ENCODE peak calls at places on chromosomes 3 and 15, in five cellular contexts. One of them, this sample, is unnamed.
A peak's percentile ranks its signal among the peaks of the same experiment; 100 is the strongest.

GRCh38 chr3:111151438-111151837 is 79.8 kb downstream of the NECTIN3 start:
- DNase-seq in BJ: no peak
- DNase-seq in small intestine: no peak
- DNase-seq in HFF-Myc: peak; percentile 12
- DNase-seq in fibroblast of mammary gland: peak; percentile 76
- DNase-seq in this sample: peak; percentile 40

GRCh38 chr3:9552252-9552999 is 1.2 kb downstream of the LHFPL4 start:
- DNase-seq in fibroblast of mammary gland: peak; percentile 45
- DNase-seq in small intestine: peak; percentile 26
- DNase-seq in HFF-Myc: peak; percentile 27
- DNase-seq in BJ: no peak
- DNase-seq in this sample: peak; percentile 32

GRCh38 chr15:76058714-76059319 is 968 bp upstream of the TMEM266 start:
- DNase-seq in HFF-Myc: no peak
- DNase-seq in small intestine: no peak
- DNase-seq in fibroblast of mammary gland: peak; percentile 10
- DNase-seq in BJ: no peak
- DNase-seq in this sample: no peak

GRCh38 chr15:78146437-78147154 is 2.6 kb upstream of the IDH3A start:
- DNase-seq in small intestine: peak; percentile 41
- DNase-seq in fibroblast of mammary gland: peak; percentile 15
- DNase-seq in HFF-Myc: no peak
- DNase-seq in BJ: no peak
- DNase-seq in this sample: no peak

GRCh38 chr3:20141306-20141705 is 44.7 kb downstream of the SGO1 start:
- DNase-seq in fibroblast of mammary gland: peak; percentile 23
- DNase-seq in HFF-Myc: no peak
- DNase-seq in BJ: no peak
- DNase-seq in small intestine: no peak
- DNase-seq in this sample: no peak

GRCh38 chr15:45703670-45704328 is 69.0 kb downstream of the SQOR start:
- DNase-seq in BJ: no peak
- DNase-seq in fibroblast of mammary gland: no peak
- DNase-seq in small intestine: no peak
- DNase-seq in HFF-Myc: no peak
- DNase-seq in this sample: no peak

GRCh38 chr3:113240841-113241240 is 29.5 kb downstream of the BOC start:
- DNase-seq in small intestine: no peak
- DNase-seq in fibroblast of mammary gland: no peak
- DNase-seq in HFF-Myc: no peak
- DNase-seq in BJ: no peak
- DNase-seq in this sample: no peak

GRCh38 chr3:195120199-195120556 is 150.8 kb downstream of the XXYLT1 start:
- DNase-seq in small intestine: no peak
- DNase-seq in HFF-Myc: no peak
- DNase-seq in BJ: no peak
- DNase-seq in fibroblast of mammary gland: no peak
- DNase-seq in this sample: no peak

GRCh38 chr3:4678320-4678719 is 185.2 kb downstream of the ITPR1 start:
- DNase-seq in fibroblast of mammary gland: no peak
- DNase-seq in BJ: no peak
- DNase-seq in small intestine: no peak
- DNase-seq in HFF-Myc: no peak
- DNase-seq in this sample: no peak

GRCh38 chr15:95247068-95247984 is 1016.0 kb downstream of the MCTP2 start:
- DNase-seq in HFF-Myc: peak; percentile 93
- DNase-seq in fibroblast of mammary gland: peak; percentile 96
- DNase-seq in small intestine: no peak
- DNase-seq in BJ: peak; percentile 85
- DNase-seq in this sample: peak; percentile 90

GRCh38 chr3:36736327-36736726 is 28.0 kb downstream of the DCLK3 start:
- DNase-seq in small intestine: no peak
- DNase-seq in BJ: no peak
- DNase-seq in HFF-Myc: no peak
- DNase-seq in fibroblast of mammary gland: no peak
- DNase-seq in this sample: no peak

GRCh38 chr3:62567097-62568021 is 194.0 kb upstream of the FEZF2 start:
- DNase-seq in HFF-Myc: peak; percentile 41
- DNase-seq in small intestine: no peak
- DNase-seq in BJ: peak; percentile 37
- DNase-seq in fibroblast of mammary gland: peak; percentile 91
- DNase-seq in this sample: peak; percentile 68

GRCh38 chr3:42751609-42752008 is 21.4 kb downstream of the CCDC13 start:
- DNase-seq in small intestine: no peak
- DNase-seq in HFF-Myc: no peak
- DNase-seq in fibroblast of mammary gland: no peak
- DNase-seq in BJ: no peak
- DNase-seq in this sample: no peak

GRCh38 chr3:193174137-193174536 is 66.9 kb upstream of the PLAAT1 start:
- DNase-seq in small intestine: no peak
- DNase-seq in HFF-Myc: no peak
- DNase-seq in BJ: no peak
- DNase-seq in fibroblast of mammary gland: no peak
- DNase-seq in this sample: no peak

GRCh38 chr3:129620828-129621605 is 14.5 kb upstream of the PLXND1 start:
- DNase-seq in fibroblast of mammary gland: no peak
- DNase-seq in HFF-Myc: no peak
- DNase-seq in BJ: no peak
- DNase-seq in small intestine: no peak
- DNase-seq in this sample: no peak

GRCh38 chr15:63981596-63982320 is 64.5 kb downstream of the DAPK2 start:
- DNase-seq in fibroblast of mammary gland: no peak
- DNase-seq in BJ: no peak
- DNase-seq in small intestine: no peak
- DNase-seq in HFF-Myc: no peak
- DNase-seq in this sample: no peak

GRCh38 chr3:120684896-120685295 is 2.9 kb upstream of the HGD start:
- DNase-seq in HFF-Myc: no peak
- DNase-seq in BJ: no peak
- DNase-seq in small intestine: no peak
- DNase-seq in fibroblast of mammary gland: no peak
- DNase-seq in this sample: no peak

GRCh38 chr3:11238880-11239279 is 33.3 kb upstream of the ATG7 start:
- DNase-seq in HFF-Myc: peak; percentile 77
- DNase-seq in small intestine: no peak
- DNase-seq in fibroblast of mammary gland: peak; percentile 93
- DNase-seq in BJ: peak; percentile 80
- DNase-seq in this sample: peak; percentile 93

GRCh38 chr3:180421711-180422110 is 180.3 kb upstream of the TTC14 start:
- DNase-seq in HFF-Myc: no peak
- DNase-seq in BJ: no peak
- DNase-seq in small intestine: no peak
- DNase-seq in fibroblast of mammary gland: peak; percentile 23
- DNase-seq in this sample: no peak

GRCh38 chr15:59339252-59339672 is 33.4 kb downstream of the MYO1E start:
- DNase-seq in fibroblast of mammary gland: peak; percentile 95
- DNase-seq in HFF-Myc: no peak
- DNase-seq in small intestine: no peak
- DNase-seq in BJ: no peak
- DNase-seq in this sample: no peak

GRCh38 chr3:55476515-55476914 is 10.6 kb downstream of the WNT5A start:
- DNase-seq in HFF-Myc: no peak
- DNase-seq in small intestine: no peak
- DNase-seq in fibroblast of mammary gland: peak; percentile 90
- DNase-seq in BJ: peak; percentile 66
- DNase-seq in this sample: peak; percentile 95

GRCh38 chr3:197801801-197802504 is 10.9 kb downstream of the LRCH3 start:
- DNase-seq in fibroblast of mammary gland: peak; percentile 53
- DNase-seq in BJ: peak; percentile 39
- DNase-seq in small intestine: peak; percentile 35
- DNase-seq in HFF-Myc: no peak
- DNase-seq in this sample: no peak

GRCh38 chr3:53606793-53607192 is 112.4 kb downstream of the CACNA1D start:
- DNase-seq in small intestine: no peak
- DNase-seq in fibroblast of mammary gland: no peak
- DNase-seq in HFF-Myc: no peak
- DNase-seq in BJ: no peak
- DNase-seq in this sample: no peak

GRCh38 chr15:88788036-88788435 is 15.2 kb upstream of the ACAN start:
- DNase-seq in fibroblast of mammary gland: no peak
- DNase-seq in small intestine: no peak
- DNase-seq in HFF-Myc: no peak
- DNase-seq in BJ: no peak
- DNase-seq in this sample: no peak

GRCh38 chr15:41788262-41788661 is 14.0 kb downstream of the MAPKBP1 start:
- DNase-seq in BJ: no peak
- DNase-seq in HFF-Myc: no peak
- DNase-seq in small intestine: no peak
- DNase-seq in fibroblast of mammary gland: no peak
- DNase-seq in this sample: no peak

GRCh38 chr3:115626006-115626409 is 2.7 kb downstream of the GAP43 start:
- DNase-seq in HFF-Myc: no peak
- DNase-seq in fibroblast of mammary gland: no peak
- DNase-seq in BJ: no peak
- DNase-seq in small intestine: no peak
- DNase-seq in this sample: no peak

GRCh38 chr15:69624816-69625215 is 172.2 kb downstream of the RPLP1 start:
- DNase-seq in BJ: no peak
- DNase-seq in fibroblast of mammary gland: no peak
- DNase-seq in small intestine: no peak
- DNase-seq in HFF-Myc: no peak
- DNase-seq in this sample: no peak

GRCh38 chr3:183878071-183878470 is 6.6 kb downstream of the PARL start:
- DNase-seq in BJ: no peak
- DNase-seq in small intestine: no peak
- DNase-seq in fibroblast of mammary gland: no peak
- DNase-seq in HFF-Myc: no peak
- DNase-seq in this sample: no peak

GRCh38 chr3:69239063-69239462 is 116.7 kb upstream of the LMOD3 start:
- DNase-seq in fibroblast of mammary gland: no peak
- DNase-seq in HFF-Myc: no peak
- DNase-seq in small intestine: no peak
- DNase-seq in BJ: no peak
- DNase-seq in this sample: no peak

GRCh38 chr3:69232447-69232846 is 110.1 kb upstream of the LMOD3 start:
- DNase-seq in small intestine: no peak
- DNase-seq in BJ: no peak
- DNase-seq in HFF-Myc: no peak
- DNase-seq in fibroblast of mammary gland: no peak
- DNase-seq in this sample: no peak

GRCh38 chr3:69241769-69242168 is 119.4 kb upstream of the LMOD3 start:
- DNase-seq in small intestine: no peak
- DNase-seq in BJ: no peak
- DNase-seq in fibroblast of mammary gland: no peak
- DNase-seq in HFF-Myc: no peak
- DNase-seq in this sample: no peak

GRCh38 chr3:69240651-69241578 is 118.5 kb upstream of the LMOD3 start:
- DNase-seq in small intestine: no peak
- DNase-seq in fibroblast of mammary gland: no peak
- DNase-seq in HFF-Myc: no peak
- DNase-seq in BJ: no peak
- DNase-seq in this sample: no peak

GRCh38 chr3:69236808-69237707 is 114.7 kb upstream of the LMOD3 start:
- DNase-seq in fibroblast of mammary gland: no peak
- DNase-seq in BJ: no peak
- DNase-seq in small intestine: peak; percentile 34
- DNase-seq in HFF-Myc: no peak
- DNase-seq in this sample: no peak
- H3K4me3 ChIP-seq in fibroblast of mammary gland: no peak overlapping the region
- H3K4me3 ChIP-seq in BJ: no peak overlapping the region
- H3K4me3 ChIP-seq in small intestine: peak overlapping the region; percentile 3
- H3K4me3 ChIP-seq in HFF-Myc: no peak overlapping the region
- H3K4me3 ChIP-seq in this sample: no peak overlapping the region

GRCh38 chr15:77060560-77060959 is 10.3 kb downstream of the TSPAN3 start:
- DNase-seq in fibroblast of mammary gland: peak; percentile 76
- DNase-seq in HFF-Myc: no peak
- DNase-seq in BJ: no peak
- DNase-seq in small intestine: no peak
- DNase-seq in this sample: no peak

GRCh38 chr15:77066961-77067690 is 3.8 kb downstream of the TSPAN3 start:
- DNase-seq in small intestine: peak; percentile 97
- DNase-seq in HFF-Myc: no peak
- DNase-seq in BJ: no peak
- DNase-seq in fibroblast of mammary gland: no peak
- DNase-seq in this sample: no peak

GRCh38 chr15:77064539-77065308 is 6.2 kb downstream of the TSPAN3 start:
- DNase-seq in HFF-Myc: no peak
- DNase-seq in fibroblast of mammary gland: peak; percentile 73
- DNase-seq in BJ: no peak
- DNase-seq in small intestine: peak; percentile 56
- DNase-seq in this sample: no peak

GRCh38 chr15:77063249-77063648 is 7.7 kb downstream of the TSPAN3 start:
- DNase-seq in HFF-Myc: no peak
- DNase-seq in fibroblast of mammary gland: no peak
- DNase-seq in BJ: no peak
- DNase-seq in small intestine: no peak
- DNase-seq in this sample: no peak

GRCh38 chr15:77064118-77064517 is 6.8 kb downstream of the TSPAN3 start:
- DNase-seq in small intestine: no peak
- DNase-seq in HFF-Myc: no peak
- DNase-seq in BJ: no peak
- DNase-seq in fibroblast of mammary gland: no peak
- DNase-seq in this sample: no peak
- H3K4me3 ChIP-seq in small intestine: no peak overlapping the region
- H3K4me3 ChIP-seq in HFF-Myc: no peak overlapping the region
- H3K4me3 ChIP-seq in BJ: no peak overlapping the region
- H3K4me3 ChIP-seq in fibroblast of mammary gland: no peak overlapping the region
- H3K4me3 ChIP-seq in this sample: no peak overlapping the region

DNA sequence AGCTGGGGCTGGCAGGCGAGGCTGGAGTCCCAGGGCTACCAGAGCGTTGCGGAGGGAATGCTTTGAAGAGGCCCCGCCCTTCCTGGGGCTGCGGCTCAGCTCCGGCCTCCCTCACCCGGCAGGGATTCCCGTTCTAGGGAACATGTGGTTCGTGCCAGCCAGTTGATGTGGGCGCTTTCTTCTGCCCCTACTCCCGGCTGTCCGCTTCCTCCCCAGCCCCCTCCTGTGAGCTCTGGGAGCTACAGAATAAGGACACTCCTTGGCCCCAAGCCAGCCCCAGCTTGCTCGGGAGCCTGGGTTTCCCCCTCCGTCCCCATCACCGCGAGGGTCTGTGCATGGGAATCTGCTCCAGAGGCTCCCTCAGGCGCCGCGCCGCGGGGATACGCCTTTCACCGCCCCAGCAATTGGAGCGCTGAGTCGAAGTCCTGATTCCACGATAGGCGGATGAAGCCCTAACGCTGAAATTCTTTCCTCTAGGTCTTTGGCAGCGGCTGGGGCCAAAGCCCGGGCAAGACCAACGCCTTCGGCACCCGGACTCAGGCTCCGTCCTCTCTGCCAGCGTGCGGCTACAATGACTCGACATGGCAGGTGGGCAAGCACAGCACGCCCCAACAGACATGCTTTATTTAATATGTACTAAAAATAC is 69.5 kb downstream of the KLF15 start:
- DNase-seq in BJ: no peak
- DNase-seq in small intestine: no peak
- DNase-seq in HFF-Myc: no peak
- DNase-seq in fibroblast of mammary gland: peak; percentile 49
- DNase-seq in this sample: no peak
- H3K4me3 ChIP-seq in BJ: peak overlapping the region; percentile 16
- H3K4me3 ChIP-seq in small intestine: no peak overlapping the region
- H3K4me3 ChIP-seq in HFF-Myc: peak overlapping the region; percentile 34
- H3K4me3 ChIP-seq in fibroblast of mammary gland: peak overlapping the region; percentile 45
- H3K4me3 ChIP-seq in this sample: peak overlapping the region; percentile 46

GRCh38 chr3:88267847-88268246 is 118.1 kb downstream of the C3orf38 start:
- DNase-seq in small intestine: no peak
- DNase-seq in HFF-Myc: no peak
- DNase-seq in BJ: no peak
- DNase-seq in fibroblast of mammary gland: no peak
- DNase-seq in this sample: no peak

GRCh38 chr3:88263417-88264116 is 113.8 kb downstream of the C3orf38 start:
- DNase-seq in BJ: no peak
- DNase-seq in HFF-Myc: no peak
- DNase-seq in small intestine: peak; percentile 32
- DNase-seq in fibroblast of mammary gland: no peak
- DNase-seq in this sample: no peak

GRCh38 chr3:88262527-88262926 is 112.8 kb downstream of the C3orf38 start:
- DNase-seq in HFF-Myc: no peak
- DNase-seq in fibroblast of mammary gland: no peak
- DNase-seq in small intestine: no peak
- DNase-seq in BJ: no peak
- DNase-seq in this sample: no peak
- H3K4me3 ChIP-seq in HFF-Myc: no peak overlapping the region
- H3K4me3 ChIP-seq in fibroblast of mammary gland: no peak overlapping the region
- H3K4me3 ChIP-seq in small intestine: no peak overlapping the region
- H3K4me3 ChIP-seq in BJ: no peak overlapping the region
- H3K4me3 ChIP-seq in this sample: no peak overlapping the region

This sample was measured in astrocyte of the cerebellum.